ENCODE peak calls at places on chromosomes 13 and 19, in five cellular contexts. K, Q, H, U and N are unnamed samples.

GRCh38 chr13:30191491-30192100 is 115.8 kb downstream of the KATNAL1 start:
- DNase-seq in H (no peak), Q (no peak), K (no peak), U (no peak), N (no peak)

GRCh38 chr19:1136918-1137317 is 33.1 kb downstream of the GPX4 start:
- DNase-seq in Q (no peak), U (no peak), K (no peak), H (no peak), N (no peak)

GRCh38 chr19:1752757-1753728 is at the start of gene ONECUT3:
- DNase-seq in K (no peak), U (no peak), H (no peak), Q (no peak), N (no peak)

GRCh38 chr19:32464279-32464678 is 58.7 kb downstream of the DPY19L3 start:
- DNase-seq in H (no peak), K (no peak), Q (no peak), U (no peak), N (no peak)

GRCh38 chr13:113930711-113931637 is 42.9 kb downstream of the C13orf46 start:
- DNase-seq in Q (peak), H (no peak), K (no peak), U (no peak), N (no peak)

GRCh38 chr13:51599444-51600176 is 15.3 kb downstream of the WDFY2 start:
- DNase-seq in Q (no peak), K (no peak), U (no peak), H (no peak), N (no peak)

GRCh38 chr13:28035146-28035782 is 46.8 kb upstream of the URAD start:
- DNase-seq in H (no peak), K (no peak), Q (no peak), U (no peak), N (no peak)

GRCh38 chr19:41089955-41090354 is 1.7 kb downstream of the CYP2A13 start:
- DNase-seq in K (no peak), Q (no peak), U (peak), H (no peak), N (no peak)

GRCh38 chr19:3893509-3894179 is 13.2 kb downstream of the ATCAY start:
- DNase-seq in H (no peak), K (no peak), Q (no peak), U (no peak), N (no peak)

GRCh38 chr13:45521292-45521691 is 56.6 kb downstream of the COG3 start:
- DNase-seq in H (no peak), U (no peak), Q (no peak), K (no peak), N (no peak)

GRCh38 chr13:42574435-42575311 is 721 bp downstream of the TNFSF11 start:
- DNase-seq in H (no peak), Q (no peak), U (no peak), K (no peak), N (no peak)

GRCh38 chr19:56333506-56333905 is 18.9 kb upstream of the ZSCAN5A start:
- DNase-seq in K (peak), U (no peak), Q (no peak), H (peak), N (peak)

GRCh38 chr13:69423844-69424243 is 683.8 kb upstream of the ATXN8OS start:
- DNase-seq in Q (no peak), H (no peak), K (no peak), U (no peak), N (no peak)

DNA sequence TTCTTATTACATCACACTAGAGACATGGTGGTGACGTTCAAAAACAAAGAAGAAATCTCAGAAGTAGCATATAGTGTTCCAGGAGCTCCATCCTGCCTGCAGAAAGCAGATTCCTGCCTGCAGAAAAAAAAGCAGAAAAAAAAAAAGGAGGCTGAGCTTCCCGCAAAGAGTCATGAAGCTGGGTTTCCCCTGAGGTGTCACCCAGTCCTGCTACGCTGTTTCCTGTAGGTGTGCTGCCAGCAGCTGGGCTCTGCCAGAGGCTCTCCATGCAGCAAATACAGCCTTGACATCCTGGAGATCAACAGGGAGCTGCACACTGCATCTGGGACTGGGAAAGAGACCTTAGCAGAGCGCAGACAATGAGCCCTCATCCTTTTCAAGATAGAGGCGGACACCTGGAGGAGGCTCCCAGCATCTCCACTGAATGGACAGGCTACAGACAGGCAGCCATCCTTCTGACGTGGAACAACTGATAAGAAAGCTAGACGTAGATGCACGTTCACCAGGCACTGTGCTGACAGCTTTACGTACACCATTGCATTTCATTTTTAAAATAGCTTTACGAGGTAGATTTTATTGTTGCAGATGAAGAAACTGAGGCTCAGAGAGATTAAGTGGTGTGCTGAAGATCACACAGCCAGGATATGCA is 350.9 kb downstream of the FOXO1 start:
- DNase-seq in Q (no peak), H (no peak), U (no peak), K (no peak), N (no peak)
- TF ChIP-seq SUZ12 in Q (no peak), H (no peak), U (no peak), K (no peak), N (no peak)

GRCh38 chr19:15463865-15464371 is 426 bp downstream of the RASAL3 start:
- DNase-seq in U (no peak), Q (no peak), K (no peak), H (no peak), N (no peak)
- TF ChIP-seq SUZ12 in U (no peak), Q (no peak), K (no peak), H (no peak), N (no peak)

DNA sequence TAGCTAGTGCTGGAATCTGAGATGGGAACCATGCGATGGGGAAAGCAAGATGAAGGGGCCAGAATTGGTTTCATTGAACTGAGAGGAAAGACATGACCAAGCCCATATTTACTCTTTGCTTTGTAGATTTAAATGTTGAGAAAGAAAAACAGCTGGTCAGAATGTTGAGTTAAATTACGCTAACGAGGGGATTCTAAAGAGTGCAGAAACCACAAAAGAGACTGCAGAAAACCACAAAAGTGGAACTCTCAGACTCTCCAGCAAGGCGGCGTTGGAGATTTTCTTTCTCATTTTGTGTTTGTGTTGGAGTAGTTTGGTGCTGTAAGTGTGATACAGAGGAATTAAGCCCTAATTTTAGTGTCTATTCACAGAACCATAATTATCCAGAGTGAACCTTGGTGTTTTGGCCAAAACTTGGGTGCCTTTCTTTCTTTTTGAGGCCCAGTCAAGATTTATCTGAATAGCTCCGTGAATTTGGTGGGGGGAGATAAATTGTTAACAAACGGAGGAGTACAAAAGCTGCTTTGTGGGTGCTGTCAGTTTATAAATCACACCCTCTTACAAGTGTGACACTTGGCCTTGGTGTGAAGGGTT is 26.3 kb downstream of the SAE1 start:
- DNase-seq in U (no peak), Q (peak), H (no peak), K (no peak), N (no peak)
- TF ChIP-seq SUZ12 in U (no peak), Q (no peak), H (no peak), K (no peak), N (no peak)

DNA sequence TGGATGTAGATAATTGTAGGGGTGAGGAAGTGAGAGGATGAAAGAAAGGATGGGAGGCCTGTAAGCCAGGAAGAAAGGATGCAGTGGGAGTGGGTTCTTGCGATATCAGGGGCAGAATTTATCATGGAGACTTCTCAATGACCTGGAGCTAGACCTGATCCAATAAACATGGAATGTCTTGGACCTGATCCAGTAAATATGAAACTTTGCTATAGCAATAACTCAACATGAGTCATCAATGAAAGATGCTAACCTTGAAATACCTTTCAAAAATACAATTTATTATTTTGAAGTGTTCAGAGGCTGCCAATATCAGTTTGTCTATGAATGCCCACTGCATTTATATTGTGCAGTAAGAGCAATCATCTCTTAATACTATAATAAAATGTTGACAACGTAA is 279.5 kb downstream of the POU4F1 start:
- DNase-seq in H (no peak), K (no peak), U (no peak), Q (no peak), N (no peak)
- TF ChIP-seq SUZ12 in H (no peak), K (no peak), U (no peak), Q (no peak), N (no peak)

GRCh38 chr13:24162604-24163003 is 2.1 kb downstream of the SPATA13 start:
- DNase-seq in K (no peak), U (no peak), H (no peak), Q (no peak), N (no peak)
- TF ChIP-seq SUZ12 in K (no peak), U (no peak), H (no peak), Q (no peak), N (no peak)

GRCh38 chr19:49687566-49688316 is 1.7 kb upstream of the ADM5 start:
- DNase-seq in Q (no peak), K (no peak), H (no peak), U (no peak), N (no peak)
- TF ChIP-seq SUZ12 in Q (no peak), K (no peak), H (no peak), U (no peak), N (no peak)

DNA sequence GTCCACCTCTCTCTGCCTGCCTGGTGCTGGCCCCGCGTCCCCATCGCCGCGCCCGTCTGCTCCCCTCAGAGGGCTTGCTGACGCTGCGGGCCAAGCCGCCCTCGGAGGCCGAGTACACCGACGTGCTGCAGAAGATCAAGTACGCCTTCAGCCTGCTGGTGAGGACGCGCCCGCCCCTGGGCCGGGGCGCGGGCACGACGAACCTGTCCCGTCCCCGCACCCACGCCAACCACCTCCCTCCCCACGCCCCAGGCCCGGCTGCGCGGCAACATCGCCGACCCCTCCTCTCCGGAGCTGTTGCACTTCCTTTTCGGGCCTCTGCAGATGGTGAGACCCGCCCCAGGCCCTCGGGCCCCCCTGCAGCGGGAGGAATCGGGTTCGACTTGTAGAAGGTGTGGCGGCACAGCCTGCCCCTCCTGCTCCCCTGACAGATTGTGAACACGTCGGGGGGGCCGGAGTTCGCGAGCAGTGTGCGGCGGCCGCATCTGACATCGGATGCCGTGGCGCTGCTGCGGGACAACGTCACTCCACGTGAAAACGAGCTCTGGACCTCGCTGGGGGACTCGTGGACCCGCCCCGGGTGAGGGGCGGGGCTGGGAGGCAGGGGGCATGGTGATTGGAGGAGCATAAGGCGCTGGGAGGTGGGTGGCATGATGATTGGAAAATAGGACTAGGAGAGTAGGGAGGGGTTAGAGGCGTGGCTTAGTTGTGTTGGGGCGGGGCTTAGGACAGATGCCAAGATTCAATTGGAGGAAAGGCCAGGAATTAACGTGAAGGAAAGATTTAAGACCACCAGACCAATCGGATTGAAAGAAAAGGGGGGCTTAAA is 6.6 kb downstream of the EPS8L1 start:
- DNase-seq in U (no peak), K (no peak), H (no peak), Q (no peak), N (no peak)
- TF ChIP-seq SUZ12 in U (no peak), K (no peak), H (no peak), Q (no peak), N (no peak)

GRCh38 chr19:27709496-27709895 is 1503.5 kb downstream of the UQCRFS1 start:
- DNase-seq in H (no peak), K (no peak), U (no peak), Q (no peak), N (no peak)
- TF ChIP-seq SUZ12 in H (no peak), K (no peak), U (no peak), Q (no peak), N (no peak)

DNA sequence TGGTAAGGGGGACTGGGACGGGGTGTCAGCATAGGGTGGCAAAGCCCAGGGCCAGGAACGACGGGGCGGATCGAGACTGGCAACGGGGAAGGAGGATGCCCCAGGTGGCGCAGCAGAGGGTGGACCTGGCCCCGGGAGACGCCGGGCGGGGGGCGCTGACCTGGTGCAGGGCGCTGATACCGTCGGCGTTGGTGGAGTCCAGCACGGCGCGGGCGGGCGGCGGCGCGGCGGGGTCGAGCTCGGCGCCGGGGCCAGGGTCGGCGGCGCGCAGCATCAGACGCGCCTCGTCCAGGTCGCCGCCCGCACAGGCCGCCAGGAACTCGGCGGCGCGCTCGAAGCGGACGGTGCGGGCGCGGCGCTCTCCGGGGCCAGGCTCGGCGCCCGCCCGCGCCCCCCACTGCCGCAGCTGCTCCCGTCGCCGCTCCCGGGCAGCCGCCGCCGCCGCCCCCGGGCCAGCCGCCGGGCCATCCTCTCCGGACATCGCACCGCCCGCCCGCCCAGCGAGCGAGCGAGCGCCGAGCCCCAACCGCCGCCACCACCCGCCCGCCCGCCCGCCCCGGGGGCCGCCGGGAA is 288 bp downstream of the PPP1R12C start:
- DNase-seq in U (no peak), Q (no peak), H (no peak), K (no peak), N (peak)
- TF ChIP-seq SUZ12 in U (no peak), Q (no peak), H (no peak), K (no peak), N (no peak)

GRCh38 chr13:98089246-98089645 is 53.6 kb upstream of the FARP1 start:
- DNase-seq in U (no peak), H (no peak), Q (no peak), K (no peak), N (no peak)

GRCh38 chr13:98083507-98083906 is 59.4 kb upstream of the FARP1 start:
- DNase-seq in U (no peak), K (no peak), Q (no peak), H (no peak), N (no peak)

GRCh38 chr13:98080280-98080679 is 62.6 kb upstream of the FARP1 start:
- DNase-seq in H (no peak), Q (no peak), U (no peak), K (no peak), N (no peak)

GRCh38 chr13:98089826-98090225 is 53.1 kb upstream of the FARP1 start:
- DNase-seq in U (no peak), H (no peak), K (no peak), Q (no peak), N (no peak)

DNA sequence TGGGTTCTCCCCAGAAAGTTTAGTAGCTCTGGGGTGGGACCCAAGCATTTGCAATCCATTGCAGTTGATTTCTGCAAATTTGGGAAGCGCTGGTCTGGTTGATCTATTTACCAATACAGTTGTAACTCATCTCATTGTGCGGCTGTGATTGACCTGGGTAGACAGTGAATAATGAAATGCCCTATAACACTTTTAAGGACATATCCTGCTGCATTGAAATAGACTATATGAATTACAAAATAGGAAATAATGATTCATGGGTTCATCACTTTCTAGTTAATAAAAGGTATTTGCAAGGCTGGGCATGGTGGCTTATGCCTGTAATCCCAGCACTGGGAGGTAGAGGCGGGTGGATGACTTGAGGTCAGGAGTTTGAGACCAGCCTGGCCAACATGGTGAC is 59.0 kb upstream of the FARP1 start:
- DNase-seq in K (no peak), Q (no peak), H (no peak), U (no peak), N (no peak)
- TF ChIP-seq SUZ12 in K (no peak), Q (no peak), H (no peak), U (no peak), N (no peak)